ENCODE peak calls at places on chromosomes 12 and 14, in five cellular contexts. Q, W, C, G and H are unnamed samples.

GRCh38 chr14:77474763-77475162 is 16.9 kb downstream of the AHSA1 start:
- DNase-seq in G (no peak), Q (no peak), C (no peak), W (no peak), H (no peak)

GRCh38 chr12:89636776-89637160 is 71.9 kb downstream of the ATP2B1 start:
- DNase-seq in W (no peak), Q (no peak), G (no peak), C (no peak), H (no peak)

GRCh38 chr14:81219821-81220487 is 805 bp downstream of the GTF2A1 start:
- DNase-seq in G (peak), W (no peak), Q (peak), C (no peak), H (peak)

GRCh38 chr12:52056801-52057613 is 5.8 kb downstream of the NR4A1 start:
- DNase-seq in C (no peak), Q (no peak), G (no peak), W (no peak), H (no peak)

GRCh38 chr14:70982204-70982603 is 74.9 kb downstream of the PCNX1 start:
- DNase-seq in G (no peak), Q (no peak), W (no peak), C (no peak), H (no peak)

GRCh38 chr12:6234906-6235305 is 34.7 kb downstream of the CD9 start:
- DNase-seq in W (no peak), Q (no peak), G (no peak), C (no peak), H (no peak)

GRCh38 chr14:98348505-98348904 is 923.5 kb downstream of the BCL11B start:
- DNase-seq in Q (no peak), G (no peak), W (no peak), C (no peak), H (no peak)

GRCh38 chr12:116319316-116319715 is 41.8 kb upstream of the MED13L start:
- DNase-seq in W (no peak), C (no peak), Q (no peak), G (no peak), H (no peak)

GRCh38 chr12:123391546-123392343 is 7.8 kb downstream of the KMT5A start:
- DNase-seq in C (no peak), W (no peak), Q (no peak), G (no peak), H (no peak)

GRCh38 chr12:43294881-43295280 is 257.1 kb downstream of the ADAMTS20 start:
- DNase-seq in C (no peak), G (no peak), W (no peak), Q (no peak), H (no peak)

GRCh38 chr14:104603623-104604401 is 760 bp downstream of the TMEM179 start:
- DNase-seq in W (peak), G (no peak), C (no peak), Q (peak), H (no peak)

GRCh38 chr14:100069161-100069800 is 4.1 kb downstream of the EVL start:
- DNase-seq in C (no peak), W (no peak), Q (no peak), G (no peak), H (no peak)

GRCh38 chr12:105482976-105483375 is 152.5 kb downstream of the C12orf75 start:
- DNase-seq in W (no peak), G (no peak), C (no peak), Q (no peak), H (no peak)

GRCh38 chr12:105483691-105484090 is 153.2 kb downstream of the C12orf75 start:
- DNase-seq in Q (no peak), G (no peak), W (no peak), C (no peak), H (no peak)

GRCh38 chr12:105487961-105488360 is 157.5 kb downstream of the C12orf75 start:
- DNase-seq in C (no peak), G (no peak), Q (no peak), W (no peak), H (no peak)

GRCh38 chr12:105485926-105486325 is 155.4 kb downstream of the C12orf75 start:
- DNase-seq in C (no peak), G (no peak), Q (no peak), W (no peak), H (no peak)

DNA sequence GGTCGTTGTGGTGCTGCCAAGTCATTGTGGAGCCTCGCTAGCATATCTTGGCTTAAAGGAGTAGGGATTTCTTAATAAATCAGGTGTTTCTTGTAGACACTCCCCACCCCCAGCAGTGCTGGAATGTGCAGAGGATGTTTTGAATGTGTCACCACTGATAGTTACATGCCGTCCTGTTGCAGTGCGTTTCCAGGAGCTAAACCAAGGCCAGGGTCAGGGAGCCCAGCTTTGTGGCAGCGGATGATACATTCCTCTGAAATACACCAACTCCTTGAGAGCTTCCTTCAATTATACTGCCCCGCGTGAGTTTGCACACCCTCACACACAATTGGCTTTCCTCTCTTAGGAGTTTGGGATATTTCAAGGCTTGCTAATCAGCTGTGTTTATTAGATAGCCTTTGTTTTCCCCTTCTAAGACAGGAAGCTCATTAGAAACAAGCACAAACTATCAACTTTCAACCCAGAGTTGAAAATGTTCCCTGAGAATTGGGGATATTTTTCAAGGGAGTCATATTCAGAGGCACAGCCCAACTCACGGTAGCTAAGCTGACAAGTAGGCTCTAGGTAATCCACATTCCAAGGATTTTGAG is 154.9 kb downstream of the C12orf75 start:
- DNase-seq in Q (no peak), W (no peak), G (no peak), C (no peak), H (no peak)
- TF ChIP-seq CTCF in Q (no peak), W (no peak), G (no peak), C (no peak), H (no peak)

GRCh38 chr12:94429633-94430032 is 30.0 kb downstream of the CEP83 start:
- DNase-seq in C (no peak), Q (no peak), G (no peak), W (no peak), H (no peak)
- TF ChIP-seq CTCF in C (no peak), Q (no peak), G (no peak), W (no peak), H (no peak)

GRCh38 chr12:101415228-101415627 is 7.7 kb upstream of the ARL1 start:
- DNase-seq in C (no peak), W (no peak), G (no peak), Q (no peak), H (no peak)

GRCh38 chr12:101414533-101415119 is 7.1 kb upstream of the ARL1 start:
- DNase-seq in W (no peak), G (no peak), Q (peak), C (no peak), H (no peak)
- TF ChIP-seq CTCF in W (peak), G (peak), Q (peak), C (peak), H (peak)

DNA sequence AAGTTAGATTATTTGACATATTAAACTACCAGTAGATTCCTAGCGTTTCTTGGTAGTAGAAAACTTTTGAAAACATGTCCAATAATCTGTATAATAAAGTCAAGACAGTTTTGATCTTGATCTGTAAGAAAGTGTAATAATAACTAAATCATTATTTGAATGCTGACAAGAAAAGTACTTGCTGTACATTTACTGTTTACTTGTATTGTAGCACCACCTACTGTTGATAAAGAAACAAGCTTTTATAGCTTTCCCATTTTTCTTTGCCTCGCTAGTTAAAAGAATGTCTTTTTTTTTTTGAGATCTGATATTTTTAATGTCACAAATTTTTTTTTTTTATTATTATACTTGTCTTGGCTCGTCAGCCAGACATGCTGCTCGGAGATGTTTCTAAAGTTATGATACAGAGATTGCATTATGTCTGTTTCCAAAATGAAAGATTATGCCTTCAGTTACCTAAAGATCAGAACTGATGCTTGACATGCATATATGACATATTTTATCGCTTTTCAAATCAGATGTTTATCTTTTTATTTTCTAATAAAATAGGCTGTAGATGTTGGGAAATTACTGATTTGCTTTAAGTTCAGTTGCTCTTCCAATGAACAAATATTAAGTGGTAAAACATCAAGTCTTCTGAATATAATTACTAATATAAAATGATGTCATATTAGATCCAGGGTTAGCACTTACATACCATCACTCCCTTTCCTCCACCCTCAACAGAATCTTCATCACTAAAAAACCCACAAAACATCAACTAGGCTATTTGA is 140.5 kb downstream of the AKAP6 start:
- DNase-seq in W (no peak), Q (no peak), G (no peak), C (no peak), H (no peak)
- TF ChIP-seq CTCF in W (peak), Q (no peak), G (peak), C (peak), H (no peak)

DNA sequence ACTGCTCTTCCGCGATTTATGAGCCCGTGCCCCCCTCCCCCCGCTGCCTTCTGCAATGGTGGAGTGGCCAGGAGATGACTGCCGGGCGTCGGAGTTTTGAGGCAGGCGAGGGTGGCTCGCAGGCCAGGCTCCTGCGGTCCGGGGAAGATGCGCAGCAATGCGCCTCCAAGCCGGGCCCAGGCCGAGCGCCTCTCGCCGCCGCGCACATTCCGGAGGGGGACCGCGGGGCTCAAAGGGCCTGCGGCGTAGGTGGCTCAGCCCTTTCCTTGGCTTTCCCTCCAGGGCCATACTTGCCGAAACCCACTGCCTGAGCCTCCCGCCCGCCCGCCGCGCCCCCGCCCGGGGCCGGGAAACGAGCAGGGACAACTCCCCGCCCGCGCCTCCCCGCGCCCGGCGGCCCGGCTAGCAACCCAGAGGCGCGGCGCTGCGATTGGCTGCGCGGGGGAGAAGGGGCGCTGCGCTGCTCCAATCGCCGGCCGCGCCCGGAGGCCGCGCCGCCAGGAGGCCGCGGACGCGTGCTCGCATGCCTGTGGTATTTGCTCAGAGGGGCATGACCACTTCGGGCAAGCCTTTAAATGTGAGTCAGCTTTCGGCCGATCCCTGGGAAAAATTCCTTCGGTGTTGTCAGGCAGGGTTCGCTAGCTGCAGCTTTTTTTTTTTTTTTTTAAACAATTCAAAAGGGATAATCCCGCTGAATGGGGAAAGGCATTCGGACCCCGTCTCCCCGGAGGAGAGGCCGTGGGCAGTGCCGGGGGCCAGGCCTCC is 157.9 kb upstream of the PARP11 start:
- DNase-seq in Q (peak), C (peak), G (peak), W (peak), H (peak)
- TF ChIP-seq CTCF in Q (no peak), C (no peak), G (no peak), W (no peak), H (no peak)